ENCODE peak calls at places on chromosome X, in ten cellular contexts. U is esophagus squamous epithelium; A is PC-3; D is fibroblast of lung; N is mesendoderm; W is cardiac muscle cell; V is fibroblast of mammary gland; S is tibial nerve; T is psoas muscle; B is effector memory CD4-positive, alpha-beta T cell. R is an unnamed sample.
A peak's percentile ranks its signal among the peaks of the same experiment; 100 is the strongest.

GRCh38 chrX:154435171-154435733 is 1.7 kb upstream of the GDI1 start:
- DNase-seq in A (no peak), D (no peak), N (no peak), W (no peak), B (no peak), S (no peak), U (no peak), T (no peak), V (no peak), R (no peak)

GRCh38 chrX:23980063-23980462 is 46.9 kb downstream of the KLHL15 start:
- DNase-seq in T (no peak), S (no peak), A (no peak), B (no peak), V (peak; percentile 6), U (no peak), D (peak; percentile 17), N (no peak), W (peak; percentile 28), R (no peak)

GRCh38 chrX:16113978-16114554 is 9.3 kb upstream of the GRPR start:
- DNase-seq in U (no peak), S (no peak), T (no peak), B (no peak), N (no peak), D (no peak), A (no peak), V (peak; percentile 8), W (no peak), R (no peak)

GRCh38 chrX:40140706-40141499 is 43.1 kb upstream of the BCOR start:
- DNase-seq in B (no peak), U (no peak), D (peak; percentile 69), W (peak; percentile 64), A (no peak), V (peak; percentile 28), T (peak; percentile 70), S (no peak), N (peak; percentile 42), R (no peak)

GRCh38 chrX:37627602-37628001 is 56.1 kb downstream of the LANCL3 start:
- DNase-seq in W (no peak), D (no peak), A (peak; percentile 64), B (no peak), U (no peak), S (no peak), T (no peak), N (no peak), V (no peak), R (no peak)

GRCh38 chrX:138914751-138915150 is 203.2 kb upstream of the FGF13 start:
- DNase-seq in B (no peak), T (no peak), S (no peak), N (no peak), W (no peak), D (peak; percentile 48), A (no peak), U (no peak), V (no peak), R (no peak)

GRCh38 chrX:310621-311155 is 7.9 kb downstream of the GTPBP6 start:
- DNase-seq in W (no peak), B (no peak), T (peak; percentile 38), S (no peak), D (no peak), U (no peak), A (no peak), N (no peak), V (no peak), R (no peak)

GRCh38 chrX:55201930-55202579 is 18.1 kb upstream of the PAGE5 start:
- DNase-seq in S (no peak), B (no peak), V (peak; percentile 27), W (no peak), D (no peak), T (no peak), A (peak; percentile 58), U (no peak), N (no peak), R (no peak)

GRCh38 chrX:16786791-16787735 is 797 bp downstream of the TXLNG start:
- DNase-seq in U (no peak), A (peak; percentile 35), D (no peak), V (peak; percentile 50), S (no peak), W (peak; percentile 30), T (peak; percentile 65), N (no peak), B (peak; percentile 21), R (no peak)

GRCh38 chrX:107985032-107985431 is 2.9 kb upstream of the TEX13B start:
- DNase-seq in W (no peak), N (no peak), B (no peak), U (no peak), S (no peak), D (no peak), A (no peak), V (no peak), T (no peak), R (no peak)

GRCh38 chrX:43813898-43814297 is 68.4 kb downstream of the MAOB start:
- DNase-seq in A (peak; percentile 56), B (no peak), N (peak; percentile 40), T (peak; percentile 47), D (peak; percentile 13), V (peak; percentile 40), U (no peak), W (peak; percentile 30), S (no peak), R (no peak)

GRCh38 chrX:11437642-11438379 is 144.6 kb downstream of the AMELX start:
- DNase-seq in V (peak; percentile 78), B (no peak), U (no peak), N (peak; percentile 13), D (peak; percentile 75), A (peak; percentile 8), T (peak; percentile 58), W (no peak), S (peak; percentile 20), R (no peak)

GRCh38 chrX:138011461-138011860 is 445.5 kb downstream of the ZIC3 start:
- DNase-seq in S (no peak), B (no peak), W (no peak), D (no peak), T (no peak), A (peak; percentile 41), U (no peak), N (no peak), V (no peak), R (no peak)

GRCh38 chrX:40039887-40040286 is 57.9 kb downstream of the BCOR start:
- DNase-seq in B (no peak), N (no peak), U (no peak), A (no peak), S (no peak), W (no peak), D (no peak), V (no peak), T (no peak), R (no peak)

GRCh38 chrX:74923942-74924448 is 1.3 kb downstream of the NEXMIF start:
- DNase-seq in V (no peak), S (peak; percentile 12), T (no peak), U (no peak), B (no peak), A (no peak), N (peak; percentile 18), W (peak; percentile 7), D (no peak), R (no peak)

GRCh38 chrX:70176938-70177533 is at the start of gene DGAT2L6:
- DNase-seq in N (no peak), S (no peak), B (no peak), W (no peak), V (peak; percentile 43), T (no peak), D (peak; percentile 14), A (no peak), U (no peak), R (no peak)

GRCh38 chrX:126165721-126166401 is at the start of gene DCAF12L2:
- DNase-seq in N (peak; percentile 45), U (no peak), B (no peak), T (peak; percentile 50), D (no peak), S (no peak), W (peak; percentile 28), V (no peak), A (no peak), R (no peak)

GRCh38 chrX:136779346-136779781 is 1.4 kb downstream of the ARHGEF6 start:
- DNase-seq in W (no peak), U (no peak), S (no peak), T (no peak), N (no peak), B (no peak), D (no peak), V (no peak), A (no peak), R (no peak)
- H3K4me3 ChIP-seq in W (no peak overlapping the region), U (peak overlapping the region; percentile 44), S (no peak overlapping the region), T (peak overlapping the region; percentile 63), N (no peak overlapping the region), B (peak overlapping the region; percentile 53), D (peak overlapping the region; percentile 52), V (no peak overlapping the region), A (no peak overlapping the region), R (no peak overlapping the region)

GRCh38 chrX:28585767-28586166 is 1.5 kb upstream of the IL1RAPL1 start:
- DNase-seq in T (no peak), U (no peak), S (no peak), A (no peak), W (no peak), B (no peak), V (no peak), D (no peak), N (no peak), R (no peak)
- H3K4me3 ChIP-seq in T (peak overlapping the region; percentile 48), U (peak overlapping the region; percentile 56), S (no peak overlapping the region), A (peak overlapping the region; percentile 66), W (peak overlapping the region; percentile 67), B (no peak overlapping the region), V (no peak overlapping the region), D (peak overlapping the region; percentile 63), N (no peak overlapping the region), R (peak overlapping the region; percentile 16)

GRCh38 chrX:99939883-99940232 is 470.2 kb downstream of the PCDH19 start:
- DNase-seq in B (no peak), W (no peak), V (no peak), A (no peak), S (no peak), T (no peak), N (peak; percentile 0), U (no peak), D (no peak), R (no peak)
- H3K4me3 ChIP-seq in B (no peak overlapping the region), W (no peak overlapping the region), V (no peak overlapping the region), A (no peak overlapping the region), S (no peak overlapping the region), T (no peak overlapping the region), N (no peak overlapping the region), U (no peak overlapping the region), D (no peak overlapping the region), R (no peak overlapping the region)

GRCh38 chrX:2500091-2500680 is 590 bp downstream of the DHRSX start:
- DNase-seq in T (peak; percentile 56), A (peak; percentile 52), U (no peak), V (peak; percentile 77), B (peak; percentile 4), W (peak; percentile 49), N (peak; percentile 70), S (no peak), D (peak; percentile 66), R (no peak)

GRCh38 chrX:2502668-2503519 is 2.1 kb upstream of the DHRSX start:
- DNase-seq in S (no peak), N (no peak), V (peak; percentile 43), B (no peak), D (no peak), A (no peak), U (no peak), W (no peak), T (no peak), R (no peak)

GRCh38 chrX:2500681-2501151 is at the start of the genes DHRSX and ZBED1:
- DNase-seq in T (peak; percentile 66), A (peak; percentile 9), N (peak; percentile 48), S (no peak), U (no peak), D (peak; percentile 26), V (no peak), B (peak; percentile 25), W (peak; percentile 66), R (no peak)

GRCh38 chrX:2502120-2502667 is 1.4 kb upstream of the DHRSX start:
- DNase-seq in N (no peak), W (no peak), U (no peak), B (no peak), A (no peak), S (no peak), T (no peak), V (no peak), D (no peak), R (no peak)

GRCh38 chrX:2501246-2502102 is 698 bp upstream of the DHRSX start:
- DNase-seq in N (no peak), A (no peak), W (no peak), T (no peak), D (no peak), S (no peak), V (no peak), U (no peak), B (no peak), R (no peak)
- H3K4me3 ChIP-seq in N (no peak overlapping the region), A (peak overlapping the region; percentile 37), W (peak overlapping the region; percentile 58), T (no peak overlapping the region), D (peak overlapping the region; percentile 89), S (no peak overlapping the region), V (peak overlapping the region; percentile 33), U (peak overlapping the region; percentile 90), B (peak overlapping the region; percentile 42), R (peak overlapping the region; percentile 55)

R was measured in BJ.